ENCODE peak calls at places on chromosome 18, in eight cellular contexts. Z, I, K, R, L, Q, T and H are unnamed samples.

GRCh38 chr18:59547691-59548182 is 149.5 kb downstream of the CCBE1 start:
- DNase-seq in Z (peak; percentile 76), I (no peak), K (peak; percentile 74), R (no peak), L (peak; percentile 97), Q (no peak), T (peak; percentile 81), H (no peak)

GRCh38 chr18:50218432-50219197 is 23.7 kb upstream of the MYO5B start:
- DNase-seq in Z (peak; percentile 80), I (peak; percentile 40), K (no peak), R (no peak), L (peak; percentile 56), Q (no peak), T (peak; percentile 45), H (no peak)

GRCh38 chr18:38047820-38048219 is 482.2 kb upstream of the CELF4 start:
- DNase-seq in Z (no peak), I (no peak), K (no peak), R (no peak), L (no peak), Q (no peak), T (no peak), H (no peak)

GRCh38 chr18:79123948-79124347 is 54.8 kb downstream of the ATP9B start:
- DNase-seq in Z (no peak), I (no peak), K (no peak), R (no peak), L (no peak), Q (no peak), T (no peak), H (no peak)

GRCh38 chr18:48155856-48156255 is 225.4 kb upstream of the SMAD2 start:
- DNase-seq in Z (no peak), I (no peak), K (no peak), R (no peak), L (no peak), Q (no peak), T (no peak), H (no peak)

GRCh38 chr18:73088445-73088844 is 220.7 kb upstream of the NETO1 start:
- DNase-seq in Z (no peak), I (no peak), K (no peak), R (no peak), L (no peak), Q (no peak), T (no peak), H (no peak)

GRCh38 chr18:46706968-46707367 is 49.9 kb downstream of the ST8SIA5 start:
- DNase-seq in Z (no peak), I (no peak), K (no peak), R (no peak), L (no peak), Q (peak; percentile 18), T (no peak), H (no peak)

GRCh38 chr18:30971338-30971956 is 71.1 kb downstream of the DSC3 start:
- DNase-seq in Z (no peak), I (peak; percentile 16), K (no peak), R (no peak), L (peak; percentile 53), Q (no peak), T (peak; percentile 51), H (no peak)

GRCh38 chr18:57447154-57447621 is 12.0 kb downstream of the ONECUT2 start:
- DNase-seq in Z (peak; percentile 95), I (no peak), K (no peak), R (no peak), L (peak; percentile 44), Q (no peak), T (peak; percentile 43), H (no peak)

GRCh38 chr18:5049124-5049523 is 147.9 kb downstream of the AKAIN1 start:
- DNase-seq in Z (no peak), I (no peak), K (no peak), R (no peak), L (no peak), Q (no peak), T (no peak), H (no peak)

GRCh38 chr18:25350561-25351201 is 1.3 kb downstream of the ZNF521 start:
- DNase-seq in Z (peak; percentile 56), I (no peak), K (peak; percentile 20), R (no peak), L (peak; percentile 52), Q (peak; percentile 26), T (peak; percentile 48), H (no peak)

GRCh38 chr18:21896732-21897336 is 156.2 kb downstream of the MIB1 start:
- DNase-seq in Z (peak; percentile 65), I (no peak), K (no peak), R (no peak), L (no peak), Q (no peak), T (no peak), H (no peak)

GRCh38 chr18:5975111-5975622 is 79.8 kb upstream of the TMEM200C start:
- DNase-seq in Z (peak; percentile 29), I (no peak), K (peak; percentile 49), R (no peak), L (peak; percentile 80), Q (no peak), T (peak; percentile 55), H (no peak)

GRCh38 chr18:78898635-78899034 is 81.0 kb upstream of the SALL3 start:
- DNase-seq in Z (no peak), I (no peak), K (no peak), R (no peak), L (no peak), Q (no peak), T (no peak), H (no peak)

GRCh38 chr18:42131044-42131939 is 176.3 kb downstream of the PIK3C3 start:
- DNase-seq in Z (no peak), I (no peak), K (no peak), R (no peak), L (no peak), Q (no peak), T (no peak), H (no peak)

GRCh38 chr18:43932140-43932539 is 654.9 kb upstream of the SYT4 start:
- DNase-seq in Z (no peak), I (no peak), K (no peak), R (no peak), L (peak; percentile 4), Q (no peak), T (no peak), H (no peak)

GRCh38 chr18:49651033-49651432 is 89.2 kb downstream of the LIPG start:
- DNase-seq in Z (peak; percentile 46), I (no peak), K (no peak), R (no peak), L (no peak), Q (no peak), T (no peak), H (no peak)

GRCh38 chr18:58456625-58457024 is 172.3 kb downstream of the ALPK2 start:
- DNase-seq in Z (no peak), I (no peak), K (no peak), R (no peak), L (no peak), Q (no peak), T (no peak), H (no peak)

GRCh38 chr18:26056291-26056690 is 34.1 kb downstream of the SS18 start:
- DNase-seq in Z (no peak), I (no peak), K (peak; percentile 4), R (no peak), L (peak; percentile 78), Q (no peak), T (peak; percentile 76), H (no peak)

GRCh38 chr18:79672490-79673276 is 6.9 kb upstream of the CTDP1 start:
- DNase-seq in Z (no peak), I (no peak), K (no peak), R (no peak), L (no peak), Q (no peak), T (no peak), H (no peak)

GRCh38 chr18:79794851-79795250 is 2.9 kb upstream of the KCNG2 start:
- DNase-seq in Z (no peak), I (no peak), K (no peak), R (no peak), L (no peak), Q (no peak), T (no peak), H (peak; percentile 54)

GRCh38 chr18:58970943-58971799 is 106.5 kb downstream of the ZNF532 start:
- DNase-seq in Z (peak; percentile 8), I (no peak), K (no peak), R (no peak), L (no peak), Q (no peak), T (no peak), H (no peak)

GRCh38 chr18:36942264-36942663 is 113.3 kb downstream of the KIAA1328 start:
- DNase-seq in Z (peak; percentile 55), I (peak; percentile 35), K (peak; percentile 8), R (no peak), L (peak; percentile 77), Q (no peak), T (peak; percentile 71), H (no peak)
- TF ChIP-seq CTCF in Z (peak; percentile 97), I (peak; percentile 41), K (peak; percentile 73), R (peak; percentile 55), L (peak; percentile 88), Q (no peak), T (peak; percentile 75), H (peak; percentile 81)

GRCh38 chr18:29185801-29186200 is 1008.9 kb upstream of the CDH2 start:
- DNase-seq in Z (no peak), I (no peak), K (no peak), R (no peak), L (no peak), Q (no peak), T (no peak), H (no peak)

GRCh38 chr18:29188760-29189159 is 1011.8 kb upstream of the CDH2 start:
- DNase-seq in Z (no peak), I (no peak), K (no peak), R (no peak), L (no peak), Q (no peak), T (no peak), H (no peak)

GRCh38 chr18:29196307-29196706 is 1019.4 kb upstream of the CDH2 start:
- DNase-seq in Z (no peak), I (no peak), K (no peak), R (no peak), L (no peak), Q (no peak), T (no peak), H (no peak)

DNA sequence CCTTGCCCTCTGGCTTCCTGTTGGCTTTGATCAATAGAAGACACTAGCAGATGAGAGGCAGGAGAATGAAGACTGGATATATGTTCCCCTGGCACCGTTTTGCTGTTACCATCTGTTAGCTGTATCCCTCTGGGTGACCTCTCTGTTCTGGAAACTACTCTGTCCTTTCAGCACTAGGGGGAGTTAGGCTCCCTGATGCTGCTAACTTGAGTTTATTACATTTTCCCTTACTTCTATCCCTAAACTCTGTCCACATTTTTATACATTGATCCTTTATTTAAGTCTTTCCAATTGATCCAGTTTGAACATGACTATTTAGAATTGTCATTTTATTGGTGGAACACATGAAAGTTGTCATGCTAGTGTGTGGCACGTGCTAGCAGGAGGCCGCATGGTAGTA is 1014.3 kb upstream of the CDH2 start:
- DNase-seq in Z (peak; percentile 46), I (peak; percentile 1), K (peak; percentile 6), R (no peak), L (peak; percentile 65), Q (no peak), T (peak; percentile 55), H (no peak)
- TF ChIP-seq CTCF in Z (peak; percentile 76), I (no peak), K (peak; percentile 47), R (no peak), L (peak; percentile 74), Q (no peak), T (peak; percentile 58), H (peak; percentile 66)

GRCh38 chr18:32380559-32380958 is 90.1 kb downstream of the GAREM1 start:
- DNase-seq in Z (no peak), I (no peak), K (no peak), R (no peak), L (peak; percentile 42), Q (no peak), T (peak; percentile 47), H (no peak)
- TF ChIP-seq CTCF in Z (peak; percentile 53), I (no peak), K (no peak), R (no peak), L (peak; percentile 46), Q (no peak), T (peak; percentile 41), H (peak; percentile 35)

GRCh38 chr18:67710639-67711038 is 194.1 kb upstream of the DSEL start:
- DNase-seq in Z (peak; percentile 79), I (peak; percentile 13), K (no peak), R (no peak), L (peak; percentile 20), Q (no peak), T (no peak), H (no peak)
- TF ChIP-seq CTCF in Z (peak; percentile 77), I (peak; percentile 12), K (no peak), R (no peak), L (peak; percentile 47), Q (no peak), T (no peak), H (peak; percentile 40)